ENCODE peak calls at places on chromosomes 13 and 19, in ten cellular contexts. E is tibial artery; Q is GM23248; H is gastrocnemius medialis; Z is thoracic aorta; K is heart left ventricle; W is BJ; N is CD8-positive, alpha-beta T cell; C is body of pancreas; Y is Caco-2. J is an unnamed sample. For H3K36me3, the result is how much of the 10 kb centered on the place peaks cover.

GRCh38 chr19:43563816-43564215 is 11.5 kb downstream of the XRCC1 start:
- DNase-seq in H (no peak), Y (no peak), E (no peak), C (no peak), K (no peak), Q (no peak), Z (no peak), N (no peak), W (no peak), J (no peak)

GRCh38 chr19:1163283-1163933 is 10.7 kb downstream of the SBNO2 start:
- DNase-seq in K (peak), Q (no peak), C (no peak), Z (no peak), Y (no peak), N (no peak), H (no peak), E (no peak), W (no peak), J (no peak)

GRCh38 chr13:98014766-98015165 is 61.3 kb downstream of the IPO5 start:
- DNase-seq in H (no peak), Q (peak), W (peak), K (no peak), N (no peak), Y (no peak), C (no peak), E (no peak), Z (no peak), J (no peak)

GRCh38 chr19:16332991-16333624 is 8.5 kb downstream of the KLF2 start:
- DNase-seq in Y (no peak), W (no peak), C (no peak), Q (no peak), N (no peak), E (no peak), Z (no peak), H (no peak), K (no peak), J (no peak)

GRCh38 chr19:14479309-14479984 is 4.3 kb upstream of the PTGER1 start:
- DNase-seq in Y (no peak), K (no peak), Q (no peak), N (no peak), H (no peak), Z (no peak), E (no peak), C (no peak), W (no peak), J (no peak)

GRCh38 chr19:39847525-39847924 is 1.3 kb upstream of the FBL start:
- DNase-seq in Y (peak), Q (no peak), E (no peak), C (no peak), H (no peak), Z (no peak), K (no peak), N (no peak), W (no peak), J (no peak)

GRCh38 chr19:45667620-45668341 is at the start of gene GIPR:
- DNase-seq in N (peak), C (peak), Q (peak), H (no peak), Y (peak), K (no peak), W (no peak), Z (no peak), E (no peak), J (no peak)

GRCh38 chr13:100182894-100183490 is 94.1 kb downstream of the PCCA start:
- DNase-seq in Z (no peak), K (no peak), N (no peak), H (no peak), E (no peak), Y (no peak), C (no peak), W (no peak), Q (no peak), J (no peak)

GRCh38 chr19:43804443-43804842 is 2.2 kb upstream of the LYPD5 start:
- DNase-seq in C (no peak), E (no peak), H (no peak), W (no peak), Y (no peak), Z (no peak), K (no peak), Q (peak), N (no peak), J (no peak)

GRCh38 chr19:9945319-9945966 is 9.1 kb upstream of the OLFM2 start:
- DNase-seq in C (peak), Z (peak), K (peak), E (peak), W (peak), Q (peak), N (no peak), Y (no peak), H (peak), J (peak)

GRCh38 chr19:48480151-48480475 is 10.9 kb downstream of the CYTH2 start:
- DNase-seq in N (peak), W (no peak), Q (peak), E (peak), H (peak), Y (no peak), C (peak), K (peak), Z (no peak), J (peak)

GRCh38 chr13:51562011-51562671 is 22.1 kb upstream of the WDFY2 start:
- DNase-seq in H (no peak), N (no peak), C (peak), Z (no peak), Y (no peak), K (no peak), Q (no peak), W (no peak), E (no peak), J (no peak)

GRCh38 chr13:94154362-94154761 is 325.1 kb downstream of the DCT start:
- DNase-seq in H (peak), Y (no peak), C (peak), N (no peak), E (peak), K (no peak), Q (peak), Z (no peak), W (peak), J (peak)

GRCh38 chr13:59534806-59535205 is 628.9 kb downstream of the DIAPH3 start:
- DNase-seq in H (no peak), E (no peak), Y (no peak), K (no peak), Z (no peak), C (no peak), N (no peak), W (no peak), Q (no peak), J (no peak)

GRCh38 chr19:14019100-14019499 is 8.8 kb upstream of the RLN3 start:
- DNase-seq in Q (no peak), Z (no peak), E (no peak), N (no peak), H (no peak), Y (no peak), C (no peak), K (no peak), W (no peak), J (no peak)

GRCh38 chr13:99495478-99496321 is 5.6 kb upstream of the TM9SF2 start:
- DNase-seq in Q (peak), Y (no peak), E (no peak), C (no peak), K (no peak), H (no peak), W (no peak), Z (no peak), N (no peak), J (no peak)

GRCh38 chr19:10145031-10145430 is 25.3 kb upstream of the EIF3G start:
- DNase-seq in C (no peak), Q (no peak), W (no peak), K (no peak), H (no peak), E (no peak), Y (no peak), Z (no peak), N (no peak), J (no peak)

GRCh38 chr19:18167975-18168645 is 5.5 kb upstream of the IFI30 start:
- DNase-seq in W (no peak), C (no peak), Z (no peak), H (peak), N (peak), K (no peak), Q (peak), Y (peak), E (no peak), J (no peak)

GRCh38 chr13:75864718-75865117 is 228.6 kb downstream of the LMO7 start:
- DNase-seq in Q (peak), C (no peak), H (no peak), K (no peak), Y (no peak), E (no peak), Z (no peak), N (no peak), W (no peak), J (no peak)

GRCh38 chr13:43261018-43261417 is 237.6 kb downstream of the DNAJC15 start:
- DNase-seq in Q (peak), H (no peak), W (peak), C (no peak), N (no peak), Z (no peak), Y (no peak), K (no peak), E (no peak), J (no peak)

GRCh38 chr13:32878172-32878571 is 138.1 kb upstream of the KL start:
- DNase-seq in Q (peak), W (no peak), C (no peak), K (no peak), H (no peak), E (no peak), Z (no peak), Y (no peak), N (no peak), J (no peak)

GRCh38 chr13:104008571-104009435 is 942.6 kb upstream of the SLC10A2 start:
- DNase-seq in Y (no peak), N (no peak), W (peak), Z (no peak), C (no peak), K (no peak), H (no peak), Q (no peak), E (no peak), J (no peak)

GRCh38 chr19:17401628-17402027 is 3.8 kb downstream of the BST2 start:
- DNase-seq in Z (no peak), W (no peak), K (no peak), Y (no peak), H (no peak), N (no peak), Q (no peak), E (no peak), C (no peak), J (no peak)

GRCh38 chr13:95833713-95834112 is 156.8 kb downstream of the DNAJC3 start:
- DNase-seq in Y (no peak), E (no peak), K (no peak), W (no peak), Q (peak), H (no peak), Z (no peak), N (no peak), C (no peak), J (no peak)

GRCh38 chr19:823565-824121 is 1.9 kb upstream of the PLPPR3 start:
- DNase-seq in N (no peak), E (no peak), Q (no peak), W (no peak), C (no peak), Y (no peak), K (no peak), H (no peak), Z (no peak), J (no peak)

GRCh38 chr19:32405431-32406160 is at the start of gene DPY19L3:
- DNase-seq in K (peak), H (peak), C (peak), Q (peak), E (peak), Z (peak), N (peak), Y (peak), W (peak), J (peak)

GRCh38 chr13:79679334-79679733 is 198.4 kb downstream of the NDFIP2 start:
- DNase-seq in W (no peak), N (peak), C (peak), E (peak), Y (peak), Q (peak), H (peak), K (peak), Z (no peak), J (peak)

GRCh38 chr13:79447741-79448140 is 33.2 kb upstream of the NDFIP2 start:
- DNase-seq in E (no peak), H (no peak), W (no peak), Z (no peak), K (no peak), N (no peak), Q (no peak), C (no peak), Y (no peak), J (no peak)

GRCh38 chr19:11978492-11979100 is 13.8 kb downstream of the ZNF763 start:
- DNase-seq in W (no peak), C (no peak), K (no peak), Y (no peak), Z (no peak), N (no peak), H (no peak), E (no peak), Q (no peak), J (no peak)

GRCh38 chr19:42528354-42529247 is at the start of gene CEACAM1:
- DNase-seq in K (peak), Q (peak), Z (no peak), N (peak), W (no peak), H (no peak), Y (peak), E (no peak), C (peak), J (no peak)

GRCh38 chr13:43664700-43665191 is 122.0 kb downstream of the ENOX1 start:
- DNase-seq in Q (peak), C (peak), Y (peak), Z (no peak), K (peak), E (no peak), N (no peak), W (peak), H (no peak), J (no peak)

GRCh38 chr13:112183544-112184145 is 116.7 kb downstream of the SOX1 start:
- DNase-seq in H (no peak), W (no peak), Z (no peak), Q (no peak), N (no peak), Y (no peak), C (no peak), E (no peak), K (no peak), J (no peak)

GRCh38 chr19:41206456-41206855 is 12.6 kb upstream of the AXL start:
- DNase-seq in Z (no peak), Y (no peak), E (no peak), K (no peak), H (no peak), W (no peak), C (no peak), N (no peak), Q (peak), J (no peak)

GRCh38 chr13:98565726-98566577 is 11.0 kb downstream of the STK24 start:
- DNase-seq in Y (no peak), W (no peak), N (no peak), C (peak), K (peak), Z (no peak), Q (peak), E (peak), H (peak), J (peak)

GRCh38 chr19:15433519-15434069 is 14.8 kb upstream of the AKAP8L start:
- DNase-seq in K (no peak), N (no peak), C (no peak), Y (no peak), Z (no peak), H (no peak), Q (no peak), E (no peak), W (no peak), J (no peak)

GRCh38 chr13:46893820-46894533 is 2.9 kb downstream of the HTR2A start:
- DNase-seq in Q (peak), Z (no peak), E (peak), W (no peak), C (peak), K (peak), H (peak), Y (peak), N (peak), J (no peak)

GRCh38 chr19:10979950-10980349 is 19.1 kb downstream of the SMARCA4 start:
- DNase-seq in W (no peak), C (peak), K (no peak), E (no peak), Y (no peak), H (no peak), Q (peak), N (no peak), Z (no peak), J (no peak)

GRCh38 chr13:47332149-47332548 is 435.3 kb upstream of the HTR2A start:
- DNase-seq in C (no peak), W (peak), Y (no peak), E (no peak), N (no peak), Q (peak), H (no peak), K (no peak), Z (no peak), J (no peak)

GRCh38 chr19:39333507-39333906 is 2.3 kb downstream of the GMFG start:
- DNase-seq in C (no peak), E (no peak), Q (no peak), Z (no peak), W (no peak), Y (no peak), N (no peak), H (no peak), K (no peak), J (no peak)

GRCh38 chr19:29098091-29098490 is 114.9 kb downstream of the UQCRFS1 start:
- DNase-seq in Y (no peak), Z (no peak), N (no peak), H (peak), E (no peak), C (no peak), K (no peak), Q (no peak), W (no peak), J (no peak)

GRCh38 chr19:29104605-29105241 is 108.2 kb downstream of the UQCRFS1 start:
- DNase-seq in W (no peak), Z (no peak), N (no peak), Q (no peak), C (no peak), E (no peak), Y (no peak), K (no peak), H (no peak), J (no peak)

GRCh38 chr19:29093553-29093908 is 119.4 kb downstream of the UQCRFS1 start:
- DNase-seq in E (no peak), K (no peak), H (no peak), W (no peak), Z (no peak), C (no peak), Q (no peak), N (no peak), Y (no peak), J (no peak)

DNA sequence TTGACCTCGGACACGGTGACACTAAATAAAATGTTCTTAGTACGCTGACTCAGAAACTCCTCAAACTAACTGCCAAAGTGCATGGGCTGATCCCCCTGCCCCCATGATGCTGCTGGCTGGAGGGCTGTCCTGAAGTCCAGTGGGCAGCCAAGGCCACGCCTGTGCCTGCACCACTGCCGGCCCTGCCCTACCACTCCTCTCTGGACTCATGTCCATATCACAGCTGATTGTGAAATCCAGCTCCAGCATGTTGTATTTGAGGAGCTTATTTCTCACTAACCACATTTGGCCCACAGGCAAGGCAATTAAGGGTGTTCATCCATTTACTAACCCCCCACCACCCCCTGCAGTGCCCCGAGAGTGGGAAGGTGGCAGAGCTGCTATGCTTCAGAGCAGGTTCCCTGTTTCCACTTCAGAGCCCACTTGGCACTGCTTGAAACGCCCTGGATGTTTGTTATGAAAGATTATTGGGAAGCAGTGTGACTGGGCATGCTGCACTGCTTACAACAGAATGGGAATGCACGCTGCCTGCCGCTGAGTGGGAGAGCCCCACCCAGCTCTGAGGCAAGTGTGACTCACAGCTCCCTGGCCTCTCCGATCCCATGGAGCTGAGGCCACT is 114.0 kb downstream of the UQCRFS1 start:
- DNase-seq in Q (peak), C (peak), K (peak), W (peak), Y (no peak), H (peak), N (no peak), Z (peak), E (peak), J (peak)
- H3K4me3 ChIP-seq in Q (peak), C (no peak), K (no peak), W (no peak), Y (no peak), H (no peak), N (no peak), Z (no peak), E (no peak), J (no peak)

GRCh38 chr19:7547153-7547552 is 11.6 kb downstream of the PNPLA6 start:
- DNase-seq in H (no peak), Y (no peak), K (no peak), E (no peak), Z (no peak), Q (no peak), N (no peak), W (no peak), C (no peak), J (no peak)
- H3K36me3 ChIP-seq in H (under half), Y (under half), K (under half), E (under half), Z (under half), Q (under half), N (under half), W (under half), C (under half), J (under half)

DNA sequence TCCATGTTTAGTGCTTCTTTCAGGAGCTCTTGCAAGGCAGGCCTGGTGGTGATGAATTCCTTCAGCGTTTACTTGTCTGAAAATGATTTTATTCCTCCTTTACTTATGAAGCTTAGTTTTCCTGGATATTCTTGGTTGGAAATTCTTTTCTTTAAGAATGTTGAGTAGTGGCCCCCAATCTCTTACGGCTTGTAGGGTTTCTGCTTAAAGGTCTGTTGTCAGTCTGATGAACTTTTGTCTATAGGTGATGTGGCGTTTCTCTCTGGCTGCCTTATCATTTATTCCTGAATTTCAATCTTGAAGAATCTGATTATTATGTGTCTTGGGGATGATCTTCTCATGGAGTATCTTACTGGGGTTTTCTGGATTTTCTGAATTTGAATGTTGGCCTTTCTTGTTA is 26.0 kb downstream of the ZNF430 start:
- DNase-seq in Y (no peak), K (no peak), N (no peak), H (no peak), Z (no peak), E (no peak), Q (no peak), C (no peak), W (no peak), J (no peak)
- H3K4me3 ChIP-seq in Y (no peak), K (no peak), N (no peak), H (no peak), Z (no peak), E (no peak), Q (no peak), C (no peak), W (no peak), J (no peak)

GRCh38 chr13:113219311-113219940 is 10.0 kb downstream of the CUL4A start:
- DNase-seq in Q (peak), C (no peak), E (no peak), N (no peak), W (no peak), Y (no peak), Z (no peak), H (no peak), K (no peak), J (no peak)
- H3K36me3 ChIP-seq in Q (under half), C (under half), E (under half), N (under half), W (under half), Y (under half), Z (under half), H (under half), K (under half), J (under half)